ENCODE peak calls at places on chromosomes 2 and 18, in five cellular contexts. Y is stomach, T is transverse colon, N is GM12878, B is A549. H is an unnamed sample.
A peak's percentile ranks its signal among the peaks of the same experiment; 100 is the strongest.

GRCh38 chr2:231069379-231070054 is 12.8 kb downstream of the PSMD1 start:
- DNase-seq in Y (no peak), T (no peak), N (no peak), B (no peak), H (no peak)

GRCh38 chr2:134258684-134259408 is 5.0 kb downstream of the MGAT5 start:
- DNase-seq in Y (no peak), T (peak; percentile 21), N (no peak), B (no peak), H (no peak)

GRCh38 chr2:66456183-66457041 is 21.5 kb downstream of the MEIS1 start:
- DNase-seq in Y (no peak), T (no peak), N (no peak), B (no peak), H (no peak)

GRCh38 chr18:35376393-35376741 is 770 bp downstream of the ZNF396 start:
- DNase-seq in Y (peak; percentile 50), T (peak; percentile 51), N (no peak), B (no peak), H (no peak)

GRCh38 chr2:66553370-66553769 is 118.4 kb downstream of the MEIS1 start:
- DNase-seq in Y (peak; percentile 60), T (no peak), N (no peak), B (no peak), H (peak; percentile 78)

GRCh38 chr2:69936913-69937312 is 22.0 kb downstream of the MXD1 start:
- DNase-seq in Y (no peak), T (no peak), N (no peak), B (no peak), H (no peak)

GRCh38 chr18:48833701-48834394 is 116.9 kb downstream of the SMAD7 start:
- DNase-seq in Y (peak; percentile 11), T (peak; percentile 61), N (no peak), B (no peak), H (no peak)

GRCh38 chr2:1891971-1892486 is 147.7 kb upstream of the PXDN start:
- DNase-seq in Y (no peak), T (no peak), N (no peak), B (no peak), H (no peak)

GRCh38 chr2:171244466-171244969 is 83.8 kb upstream of the TLK1 start:
- DNase-seq in Y (no peak), T (no peak), N (no peak), B (no peak), H (no peak)

GRCh38 chr2:144785253-144785652 is 265.3 kb upstream of the ZEB2 start:
- DNase-seq in Y (no peak), T (no peak), N (no peak), B (no peak), H (peak; percentile 55)

GRCh38 chr2:202158796-202159195 is 79.6 kb downstream of the SUMO1 start:
- DNase-seq in Y (no peak), T (no peak), N (no peak), B (no peak), H (no peak)

GRCh38 chr2:233217892-233218377 is 33.5 kb upstream of the ATG16L1 start:
- DNase-seq in Y (peak; percentile 44), T (no peak), N (no peak), B (no peak), H (no peak)

GRCh38 chr2:168712053-168712452 is 90.4 kb upstream of the NOSTRIN start:
- DNase-seq in Y (no peak), T (no peak), N (peak; percentile 91), B (no peak), H (no peak)

GRCh38 chr18:46630160-46630559 is 26.9 kb downstream of the LOXHD1 start:
- DNase-seq in Y (no peak), T (no peak), N (peak; percentile 1), B (no peak), H (no peak)

GRCh38 chr2:72367530-72368225 is 220.0 kb upstream of the CYP26B1 start:
- DNase-seq in Y (peak; percentile 74), T (peak; percentile 11), N (no peak), B (peak; percentile 51), H (no peak)

GRCh38 chr2:43136862-43137261 is 89.5 kb downstream of the ZFP36L2 start:
- DNase-seq in Y (no peak), T (no peak), N (no peak), B (no peak), H (no peak)

GRCh38 chr2:38443021-38443541 is 66.0 kb upstream of the ATL2 start:
- DNase-seq in Y (peak; percentile 27), T (no peak), N (no peak), B (no peak), H (peak; percentile 82)

GRCh38 chr18:79548986-79549637 is 130.5 kb upstream of the CTDP1 start:
- DNase-seq in Y (peak; percentile 15), T (no peak), N (no peak), B (no peak), H (peak; percentile 60)

GRCh38 chr2:43519711-43520221 is 76.1 kb downstream of the THADA start:
- DNase-seq in Y (peak; percentile 45), T (no peak), N (no peak), B (no peak), H (no peak)

GRCh38 chr18:45050712-45051639 is 370.3 kb downstream of the SETBP1 start:
- DNase-seq in Y (no peak), T (no peak), N (no peak), B (peak; percentile 6), H (no peak)

GRCh38 chr2:64608867-64609228 is 44.9 kb downstream of the SERTAD2 start:
- DNase-seq in Y (no peak), T (no peak), N (no peak), B (no peak), H (peak; percentile 67)

GRCh38 chr2:240121675-240122074 is 14.4 kb downstream of the COPS9 start:
- DNase-seq in Y (peak; percentile 15), T (no peak), N (no peak), B (no peak), H (no peak)

GRCh38 chr2:71615769-71616730 is 162.7 kb downstream of the DYSF start:
- DNase-seq in Y (peak; percentile 7), T (no peak), N (no peak), B (no peak), H (peak; percentile 48)

GRCh38 chr2:54964271-54964670 is 86.0 kb downstream of the RTN4 start:
- DNase-seq in Y (no peak), T (no peak), N (no peak), B (no peak), H (no peak)

GRCh38 chr2:38038682-38039081 is 37.3 kb downstream of the CYP1B1 start:
- DNase-seq in Y (no peak), T (no peak), N (no peak), B (no peak), H (no peak)

GRCh38 chr2:234839285-234839684 is 112.5 kb upstream of the SH3BP4 start:
- DNase-seq in Y (no peak), T (no peak), N (no peak), B (no peak), H (no peak)

GRCh38 chr2:46770622-46771021 is 145.0 kb downstream of the MCFD2 start:
- DNase-seq in Y (no peak), T (no peak), N (no peak), B (peak; percentile 55), H (no peak)

GRCh38 chr2:43311276-43311675 is 84.9 kb upstream of the ZFP36L2 start:
- DNase-seq in Y (no peak), T (no peak), N (no peak), B (no peak), H (no peak)

GRCh38 chr2:112706170-112706664 is 14.6 kb upstream of the NT5DC4 start:
- DNase-seq in Y (no peak), T (no peak), N (peak; percentile 64), B (no peak), H (peak; percentile 25)
- TF ChIP-seq EP300 in Y (no peak), T (no peak), N (no peak), B (no peak), H (no peak)

DNA sequence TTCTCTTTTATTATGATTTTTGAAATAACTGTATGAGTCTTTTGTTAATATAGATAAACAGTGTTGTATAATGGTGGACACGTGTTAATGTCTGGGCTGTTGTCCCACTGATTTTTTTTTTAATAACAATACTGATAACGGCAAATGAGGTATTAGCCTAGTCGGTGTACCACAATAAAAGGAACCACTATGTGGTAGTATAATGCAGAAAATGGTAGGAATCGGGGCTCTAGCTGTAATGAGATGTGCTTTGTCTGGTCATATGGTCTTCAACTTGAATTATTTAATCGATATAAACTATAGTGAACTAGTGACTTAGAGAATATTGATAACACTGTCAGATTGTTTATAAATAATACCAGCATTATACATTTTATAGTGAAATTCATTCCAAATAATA is 517.9 kb upstream of the SPHKAP start:
- DNase-seq in Y (no peak), T (no peak), N (no peak), B (no peak), H (no peak)
- TF ChIP-seq CTCF in Y (no peak), T (no peak), N (no peak), B (no peak), H (no peak)

GRCh38 chr2:27582695-27583389 is at the start of gene ZNF512:
- DNase-seq in Y (peak; percentile 84), T (peak; percentile 88), N (peak; percentile 73), B (peak; percentile 94), H (peak; percentile 98)
- TF ChIP-seq EP300 in Y (no peak), T (no peak), N (no peak), B (no peak), H (no peak)

GRCh38 chr2:161564906-161565305 is 59.3 kb upstream of the SLC4A10 start:
- DNase-seq in Y (no peak), T (no peak), N (no peak), B (no peak), H (no peak)

GRCh38 chr2:161569401-161569800 is 54.8 kb upstream of the SLC4A10 start:
- DNase-seq in Y (no peak), T (no peak), N (no peak), B (no peak), H (no peak)

GRCh38 chr2:161571051-161571429 is 53.2 kb upstream of the SLC4A10 start:
- DNase-seq in Y (no peak), T (no peak), N (no peak), B (no peak), H (no peak)

GRCh38 chr2:161576421-161576820 is 47.8 kb upstream of the SLC4A10 start:
- DNase-seq in Y (no peak), T (no peak), N (no peak), B (peak; percentile 8), H (no peak)

GRCh38 chr2:161570424-161571050 is 53.7 kb upstream of the SLC4A10 start:
- DNase-seq in Y (no peak), T (no peak), N (no peak), B (no peak), H (no peak)
- TF ChIP-seq CTCF in Y (no peak), T (no peak), N (peak; percentile 37), B (no peak), H (no peak)

DNA sequence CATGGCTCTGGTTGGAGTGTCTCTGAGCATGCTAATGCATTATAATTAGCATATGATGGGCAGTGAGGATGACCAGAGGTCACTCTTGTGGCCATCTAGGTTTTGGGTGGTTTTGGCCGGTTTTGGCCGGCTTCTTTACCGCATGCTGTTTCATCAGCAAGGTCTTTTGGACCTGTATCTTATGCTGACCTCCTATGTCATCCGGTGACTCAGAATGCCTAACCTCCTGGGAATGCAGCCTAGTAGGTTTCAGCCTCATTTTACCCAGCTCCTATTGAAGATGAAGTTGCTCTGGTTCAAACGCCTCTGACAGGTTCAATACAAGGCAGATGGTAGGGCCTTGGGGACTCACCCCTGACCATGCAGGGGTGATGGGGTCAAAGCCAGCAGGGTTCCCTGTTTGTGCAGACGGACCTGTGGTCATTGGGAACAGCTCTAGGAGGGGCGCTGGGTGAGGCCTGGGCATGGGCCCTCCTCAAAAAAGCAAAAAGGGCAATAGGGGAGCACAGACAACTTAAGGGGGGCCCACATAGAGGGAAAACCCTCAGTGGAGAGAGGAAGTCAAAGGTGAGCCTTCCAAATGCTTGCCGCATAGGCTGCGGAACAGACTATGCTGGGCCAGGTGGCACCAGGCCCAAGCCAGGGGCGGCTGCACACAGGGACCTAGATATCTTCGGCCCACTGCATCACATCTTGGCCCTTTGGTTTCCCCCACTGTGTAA is 251.1 kb upstream of the RAB6C start:
- DNase-seq in Y (no peak), T (no peak), N (no peak), B (no peak), H (no peak)
- TF ChIP-seq EP300 in Y (no peak), T (no peak), N (no peak), B (no peak), H (no peak)